ENCODE peak calls at places on chromosomes 13 and 19, in five cellular contexts. S is amygdala; F is M059J; W is left lung; B is CD8-positive, alpha-beta T cell. X is an unnamed sample.

GRCh38 chr13:91017031-91017668 is 330.3 kb upstream of the MIR17HG start:
- DNase-seq in S (no peak), W (no peak), B (no peak), F (peak; percentile 37), X (peak; percentile 3)

GRCh38 chr19:38031423-38031770 is 124.4 kb downstream of the SIPA1L3 start:
- DNase-seq in W (no peak), F (peak; percentile 76), B (no peak), S (no peak), X (no peak)

GRCh38 chr19:41302624-41303351 is 7.2 kb upstream of the CCDC97 start:
- DNase-seq in W (no peak), F (no peak), S (no peak), B (peak; percentile 73), X (no peak)

GRCh38 chr13:48400820-48401219 is 12.1 kb downstream of the LPAR6 start:
- DNase-seq in F (peak; percentile 68), B (no peak), S (no peak), W (no peak), X (no peak)

GRCh38 chr19:43438291-43439162 is 23.8 kb downstream of the TEX101 start:
- DNase-seq in F (peak; percentile 84), S (no peak), W (no peak), B (no peak), X (no peak)

GRCh38 chr19:55452381-55453325 is 8.8 kb downstream of the ISOC2 start:
- DNase-seq in W (no peak), S (peak; percentile 68), B (no peak), F (peak; percentile 49), X (peak; percentile 62)

GRCh38 chr19:48480151-48480475 is 10.9 kb downstream of the CYTH2 start:
- DNase-seq in B (peak; percentile 43), S (no peak), W (no peak), F (no peak), X (no peak)

GRCh38 chr13:113116206-113116800 is 6.3 kb upstream of the F10 start:
- DNase-seq in B (no peak), S (no peak), W (no peak), F (no peak), X (no peak)

GRCh38 chr19:49469828-49470614 is 4.0 kb upstream of the FLT3LG start:
- DNase-seq in S (no peak), W (no peak), F (peak; percentile 18), B (peak; percentile 79), X (peak; percentile 76)

GRCh38 chr13:31073859-31074718 is 87.6 kb downstream of the HSPH1 start:
- DNase-seq in W (no peak), S (no peak), F (peak; percentile 67), B (no peak), X (no peak)

GRCh38 chr19:12272980-12273901 is 21.4 kb downstream of the ZNF44 start:
- DNase-seq in F (no peak), W (no peak), B (no peak), S (no peak), X (no peak)

GRCh38 chr19:14048439-14049153 is 13.3 kb downstream of the PALM3 start:
- DNase-seq in F (peak; percentile 86), S (no peak), W (no peak), B (peak; percentile 79), X (no peak)

GRCh38 chr13:80312967-80313366 is 28.0 kb downstream of the SPRY2 start:
- DNase-seq in S (no peak), F (no peak), B (no peak), W (no peak), X (no peak)

GRCh38 chr19:48029431-48029830 is 14.4 kb downstream of the CABP5 start:
- DNase-seq in W (no peak), F (no peak), S (no peak), B (no peak), X (no peak)

GRCh38 chr13:21058361-21058760 is 3.0 kb downstream of the LATS2 start:
- DNase-seq in F (no peak), B (no peak), W (no peak), S (no peak), X (no peak)

GRCh38 chr13:80824231-80824630 is 483.3 kb upstream of the SPRY2 start:
- DNase-seq in S (no peak), F (no peak), W (no peak), B (no peak), X (no peak)

GRCh38 chr13:76783798-76784197 is 102.4 kb downstream of the KCTD12 start:
- DNase-seq in F (no peak), B (no peak), S (no peak), W (no peak), X (no peak)

GRCh38 chr13:78609464-78610205 is 6.3 kb upstream of the POU4F1 start:
- DNase-seq in F (peak; percentile 37), B (no peak), W (no peak), S (no peak), X (no peak)

GRCh38 chr19:13172335-13173128 is 22.3 kb downstream of the IER2 start:
- DNase-seq in B (peak; percentile 90), W (peak; percentile 84), F (peak; percentile 97), S (no peak), X (peak; percentile 41)

GRCh38 chr19:10568444-10568825 is 344 bp downstream of the CDKN2D start:
- DNase-seq in B (peak; percentile 62), S (no peak), W (no peak), F (peak; percentile 43), X (no peak)

GRCh38 chr13:32586022-32586900 is at the start of gene PDS5B:
- DNase-seq in W (peak; percentile 96), B (peak; percentile 90), F (peak; percentile 87), S (peak; percentile 71), X (peak; percentile 65)

GRCh38 chr13:47499358-47500150 is 501.5 kb downstream of the SUCLA2 start:
- DNase-seq in W (no peak), B (no peak), S (no peak), F (peak; percentile 80), X (no peak)

GRCh38 chr13:100520936-100521765 is 67.4 kb downstream of the GGACT start:
- DNase-seq in W (no peak), S (no peak), F (no peak), B (no peak), X (no peak)

GRCh38 chr19:45507864-45508680 is 793 bp downstream of the VASP start:
- DNase-seq in W (no peak), B (peak; percentile 51), S (no peak), F (peak; percentile 49), X (no peak)

GRCh38 chr13:112820318-112820717 is 130.5 kb downstream of the ATP11A start:
- DNase-seq in W (no peak), S (no peak), B (no peak), F (no peak), X (no peak)

GRCh38 chr13:51995677-51996551 is 15.3 kb downstream of the ATP7B start:
- DNase-seq in B (no peak), S (no peak), F (no peak), W (peak; percentile 41), X (no peak)

GRCh38 chr19:35123573-35123972 is 8.0 kb downstream of the FXYD3 start:
- DNase-seq in W (no peak), F (peak; percentile 49), B (no peak), S (no peak), X (no peak)

GRCh38 chr13:53311561-53311960 is 282.9 kb downstream of the OLFM4 start:
- DNase-seq in B (no peak), F (no peak), W (no peak), S (no peak), X (no peak)

GRCh38 chr19:29809795-29810503 is 1.8 kb upstream of the CCNE1 start:
- DNase-seq in W (no peak), B (no peak), F (no peak), S (no peak), X (no peak)

GRCh38 chr19:39563408-39563807 is 23.4 kb upstream of the EID2 start:
- DNase-seq in F (peak; percentile 93), B (no peak), S (no peak), W (no peak), X (no peak)

X was measured in DMS 273 treated with DMSO at 0.1 percent for 48 hours.